ENCODE peak calls at places on chromosomes 12 and 14, in five cellular contexts. O, W, X, B and N are unnamed samples.

GRCh38 chr12:52949413-52950331 is 754 bp downstream of the KRT18 start:
- DNase-seq in W (no peak), O (no peak), B (no peak), X (peak), N (peak)

GRCh38 chr12:57454566-57455373 is at the start of gene INHBE:
- DNase-seq in O (no peak), W (no peak), X (peak), B (no peak), N (peak)

GRCh38 chr14:103679351-103679750 is 35.9 kb downstream of the XRCC3 start:
- DNase-seq in O (peak), B (no peak), X (no peak), W (no peak), N (peak)

GRCh38 chr12:3329361-3329760 is 161.6 kb upstream of the PRMT8 start:
- DNase-seq in O (no peak), X (no peak), W (no peak), B (no peak), N (no peak)

GRCh38 chr12:59382678-59383425 is 213.0 kb upstream of the SLC16A7 start:
- DNase-seq in W (no peak), O (no peak), B (no peak), X (no peak), N (peak)

GRCh38 chr14:24271134-24271833 is at the start of gene RABGGTA:
- DNase-seq in B (peak), W (peak), O (peak), X (no peak), N (peak)

GRCh38 chr12:101957251-101957650 is 79.9 kb downstream of the DRAM1 start:
- DNase-seq in X (no peak), W (no peak), B (no peak), O (no peak), N (no peak)

GRCh38 chr14:94904636-94905035 is 134.7 kb upstream of the GSC start:
- DNase-seq in X (peak), W (no peak), B (no peak), O (no peak), N (no peak)

GRCh38 chr14:60508707-60509437 is at the start of gene SIX6:
- DNase-seq in O (no peak), X (no peak), B (no peak), W (no peak), N (no peak)

GRCh38 chr12:62618948-62619347 is 152.3 kb downstream of the MON2 start:
- DNase-seq in O (no peak), X (no peak), B (no peak), W (no peak), N (no peak)

GRCh38 chr14:99732436-99733220 is 48.5 kb downstream of the CYP46A1 start:
- DNase-seq in B (no peak), X (no peak), W (no peak), O (no peak), N (no peak)

GRCh38 chr12:64083285-64084210 is 138.5 kb downstream of the KICS2 start:
- DNase-seq in W (no peak), B (no peak), X (peak), O (no peak), N (peak)